ENCODE peak calls at places on chromosomes 13 and 19, in six cellular contexts. One of them, this sample, is unnamed.

GRCh38 chr19:28313633-28314032 is 899.3 kb downstream of the UQCRFS1 start:
- DNase-seq in cerebellum: no peak
- DNase-seq in activated CD4-positive, alpha-beta T cell treated with anti-CD3 and anti-CD28 coated beads for 24 hours: no peak
- DNase-seq in NCI-H345: no peak
- DNase-seq in NCI-H2081: no peak
- DNase-seq in GM12864: no peak
- DNase-seq in this sample: no peak

GRCh38 chr13:31909889-31910551 is 121.6 kb upstream of the FRY start:
- DNase-seq in GM12864: peak
- DNase-seq in NCI-H345: peak
- DNase-seq in cerebellum: peak
- DNase-seq in activated CD4-positive, alpha-beta T cell treated with anti-CD3 and anti-CD28 coated beads for 24 hours: peak
- DNase-seq in NCI-H2081: peak
- DNase-seq in this sample: no peak

GRCh38 chr19:7250951-7251350 is 43.3 kb downstream of the INSR start:
- DNase-seq in cerebellum: no peak
- DNase-seq in GM12864: no peak
- DNase-seq in activated CD4-positive, alpha-beta T cell treated with anti-CD3 and anti-CD28 coated beads for 24 hours: no peak
- DNase-seq in NCI-H345: no peak
- DNase-seq in NCI-H2081: no peak
- DNase-seq in this sample: no peak

GRCh38 chr19:34493038-34493648 is 11.6 kb downstream of the WTIP start:
- DNase-seq in GM12864: no peak
- DNase-seq in activated CD4-positive, alpha-beta T cell treated with anti-CD3 and anti-CD28 coated beads for 24 hours: no peak
- DNase-seq in cerebellum: no peak
- DNase-seq in NCI-H345: no peak
- DNase-seq in NCI-H2081: no peak
- DNase-seq in this sample: no peak

GRCh38 chr19:11444059-11444458 is 8.6 kb downstream of the PRKCSH start:
- DNase-seq in NCI-H2081: no peak
- DNase-seq in GM12864: no peak
- DNase-seq in cerebellum: no peak
- DNase-seq in NCI-H345: no peak
- DNase-seq in activated CD4-positive, alpha-beta T cell treated with anti-CD3 and anti-CD28 coated beads for 24 hours: no peak
- DNase-seq in this sample: no peak

GRCh38 chr13:21934309-21934708 is 263.4 kb downstream of the FGF9 start:
- DNase-seq in NCI-H2081: peak
- DNase-seq in activated CD4-positive, alpha-beta T cell treated with anti-CD3 and anti-CD28 coated beads for 24 hours: no peak
- DNase-seq in cerebellum: no peak
- DNase-seq in NCI-H345: peak
- DNase-seq in GM12864: no peak
- DNase-seq in this sample: no peak

GRCh38 chr13:113573065-113573464 is 11.5 kb upstream of the TFDP1 start:
- DNase-seq in cerebellum: no peak
- DNase-seq in activated CD4-positive, alpha-beta T cell treated with anti-CD3 and anti-CD28 coated beads for 24 hours: no peak
- DNase-seq in GM12864: no peak
- DNase-seq in NCI-H345: no peak
- DNase-seq in NCI-H2081: no peak
- DNase-seq in this sample: no peak

GRCh38 chr19:10334340-10335148 is 1.2 kb upstream of the RAVER1 start:
- DNase-seq in GM12864: no peak
- DNase-seq in NCI-H2081: peak
- DNase-seq in cerebellum: peak
- DNase-seq in activated CD4-positive, alpha-beta T cell treated with anti-CD3 and anti-CD28 coated beads for 24 hours: peak
- DNase-seq in NCI-H345: peak
- DNase-seq in this sample: peak

GRCh38 chr19:48750771-48751504 is 1.5 kb downstream of the FUT1 start:
- DNase-seq in activated CD4-positive, alpha-beta T cell treated with anti-CD3 and anti-CD28 coated beads for 24 hours: no peak
- DNase-seq in NCI-H2081: no peak
- DNase-seq in NCI-H345: no peak
- DNase-seq in GM12864: no peak
- DNase-seq in cerebellum: no peak
- DNase-seq in this sample: no peak

GRCh38 chr13:112901951-112902651 is 66.9 kb upstream of the MCF2L start:
- DNase-seq in activated CD4-positive, alpha-beta T cell treated with anti-CD3 and anti-CD28 coated beads for 24 hours: no peak
- DNase-seq in NCI-H2081: no peak
- DNase-seq in GM12864: no peak
- DNase-seq in NCI-H345: no peak
- DNase-seq in cerebellum: peak
- DNase-seq in this sample: no peak

GRCh38 chr19:41928754-41929535 is 696 bp upstream of the ERFL start:
- DNase-seq in cerebellum: no peak
- DNase-seq in activated CD4-positive, alpha-beta T cell treated with anti-CD3 and anti-CD28 coated beads for 24 hours: no peak
- DNase-seq in NCI-H2081: no peak
- DNase-seq in GM12864: no peak
- DNase-seq in NCI-H345: no peak
- DNase-seq in this sample: no peak

GRCh38 chr13:101521371-101521770 is 68.9 kb downstream of the ITGBL1 start:
- DNase-seq in activated CD4-positive, alpha-beta T cell treated with anti-CD3 and anti-CD28 coated beads for 24 hours: no peak
- DNase-seq in NCI-H345: no peak
- DNase-seq in cerebellum: no peak
- DNase-seq in GM12864: no peak
- DNase-seq in NCI-H2081: no peak
- DNase-seq in this sample: no peak

GRCh38 chr19:43524922-43525835 is 1.8 kb downstream of the ETHE1 start:
- DNase-seq in GM12864: no peak
- DNase-seq in NCI-H345: no peak
- DNase-seq in NCI-H2081: no peak
- DNase-seq in activated CD4-positive, alpha-beta T cell treated with anti-CD3 and anti-CD28 coated beads for 24 hours: no peak
- DNase-seq in cerebellum: no peak
- DNase-seq in this sample: no peak

GRCh38 chr19:10780368-10780767 is 55.6 kb downstream of the TMED1 start:
- DNase-seq in NCI-H2081: no peak
- DNase-seq in NCI-H345: no peak
- DNase-seq in cerebellum: no peak
- DNase-seq in activated CD4-positive, alpha-beta T cell treated with anti-CD3 and anti-CD28 coated beads for 24 hours: no peak
- DNase-seq in GM12864: no peak
- DNase-seq in this sample: no peak

GRCh38 chr19:39916851-39917396 is 17.5 kb downstream of the FCGBP start:
- DNase-seq in cerebellum: no peak
- DNase-seq in GM12864: no peak
- DNase-seq in activated CD4-positive, alpha-beta T cell treated with anti-CD3 and anti-CD28 coated beads for 24 hours: no peak
- DNase-seq in NCI-H2081: no peak
- DNase-seq in NCI-H345: no peak
- DNase-seq in this sample: no peak

GRCh38 chr13:33937373-33938087 is 119.6 kb downstream of the RFC3 start:
- DNase-seq in activated CD4-positive, alpha-beta T cell treated with anti-CD3 and anti-CD28 coated beads for 24 hours: no peak
- DNase-seq in GM12864: no peak
- DNase-seq in NCI-H2081: no peak
- DNase-seq in NCI-H345: no peak
- DNase-seq in cerebellum: no peak
- DNase-seq in this sample: no peak

GRCh38 chr19:33736158-33736557 is 60.5 kb upstream of the KCTD15 start:
- DNase-seq in activated CD4-positive, alpha-beta T cell treated with anti-CD3 and anti-CD28 coated beads for 24 hours: no peak
- DNase-seq in NCI-H2081: no peak
- DNase-seq in NCI-H345: no peak
- DNase-seq in GM12864: no peak
- DNase-seq in cerebellum: no peak
- DNase-seq in this sample: no peak

GRCh38 chr19:44644391-44645016 is 794 bp downstream of the PVR start:
- DNase-seq in activated CD4-positive, alpha-beta T cell treated with anti-CD3 and anti-CD28 coated beads for 24 hours: no peak
- DNase-seq in NCI-H345: peak
- DNase-seq in GM12864: no peak
- DNase-seq in NCI-H2081: peak
- DNase-seq in cerebellum: peak
- DNase-seq in this sample: no peak

GRCh38 chr13:38981096-38981495 is 9.5 kb downstream of the STOML3 start:
- DNase-seq in NCI-H2081: peak
- DNase-seq in cerebellum: no peak
- DNase-seq in GM12864: no peak
- DNase-seq in NCI-H345: no peak
- DNase-seq in activated CD4-positive, alpha-beta T cell treated with anti-CD3 and anti-CD28 coated beads for 24 hours: no peak
- DNase-seq in this sample: no peak

GRCh38 chr13:111039735-111040134 is 75.4 kb upstream of the ARHGEF7 start:
- DNase-seq in GM12864: no peak
- DNase-seq in NCI-H345: no peak
- DNase-seq in cerebellum: no peak
- DNase-seq in NCI-H2081: no peak
- DNase-seq in activated CD4-positive, alpha-beta T cell treated with anti-CD3 and anti-CD28 coated beads for 24 hours: no peak
- DNase-seq in this sample: no peak

GRCh38 chr13:67651908-67652307 is 421.8 kb upstream of the PCDH9 start:
- DNase-seq in activated CD4-positive, alpha-beta T cell treated with anti-CD3 and anti-CD28 coated beads for 24 hours: no peak
- DNase-seq in NCI-H345: no peak
- DNase-seq in NCI-H2081: no peak
- DNase-seq in GM12864: no peak
- DNase-seq in cerebellum: no peak
- DNase-seq in this sample: no peak

GRCh38 chr19:55712804-55713631 is 25.2 kb downstream of the NLRP9 start:
- DNase-seq in activated CD4-positive, alpha-beta T cell treated with anti-CD3 and anti-CD28 coated beads for 24 hours: no peak
- DNase-seq in NCI-H345: no peak
- DNase-seq in cerebellum: no peak
- DNase-seq in GM12864: no peak
- DNase-seq in NCI-H2081: no peak
- DNase-seq in this sample: no peak

GRCh38 chr19:37966211-37967072 is 59.4 kb downstream of the SIPA1L3 start:
- DNase-seq in cerebellum: peak
- DNase-seq in GM12864: no peak
- DNase-seq in activated CD4-positive, alpha-beta T cell treated with anti-CD3 and anti-CD28 coated beads for 24 hours: no peak
- DNase-seq in NCI-H345: no peak
- DNase-seq in NCI-H2081: no peak
- DNase-seq in this sample: no peak

GRCh38 chr13:32232263-32232662 is 82.9 kb downstream of the ZAR1L start:
- DNase-seq in NCI-H345: no peak
- DNase-seq in cerebellum: no peak
- DNase-seq in NCI-H2081: no peak
- DNase-seq in activated CD4-positive, alpha-beta T cell treated with anti-CD3 and anti-CD28 coated beads for 24 hours: no peak
- DNase-seq in GM12864: no peak
- DNase-seq in this sample: no peak

GRCh38 chr19:3678188-3678587 is 22.1 kb downstream of the PIP5K1C start:
- DNase-seq in activated CD4-positive, alpha-beta T cell treated with anti-CD3 and anti-CD28 coated beads for 24 hours: no peak
- DNase-seq in cerebellum: no peak
- DNase-seq in NCI-H2081: no peak
- DNase-seq in GM12864: no peak
- DNase-seq in NCI-H345: no peak
- DNase-seq in this sample: no peak

GRCh38 chr19:611506-611869 is 21.8 kb downstream of the HCN2 start:
- DNase-seq in NCI-H345: no peak
- DNase-seq in cerebellum: no peak
- DNase-seq in activated CD4-positive, alpha-beta T cell treated with anti-CD3 and anti-CD28 coated beads for 24 hours: peak
- DNase-seq in NCI-H2081: no peak
- DNase-seq in GM12864: no peak
- DNase-seq in this sample: peak

GRCh38 chr19:44303976-44304568 is 753 bp downstream of the ZNF235 start:
- DNase-seq in activated CD4-positive, alpha-beta T cell treated with anti-CD3 and anti-CD28 coated beads for 24 hours: no peak
- DNase-seq in GM12864: no peak
- DNase-seq in NCI-H2081: no peak
- DNase-seq in NCI-H345: no peak
- DNase-seq in cerebellum: peak
- DNase-seq in this sample: no peak

GRCh38 chr13:48906200-48906599 is 69.5 kb upstream of the FNDC3A start:
- DNase-seq in NCI-H2081: no peak
- DNase-seq in GM12864: no peak
- DNase-seq in NCI-H345: no peak
- DNase-seq in activated CD4-positive, alpha-beta T cell treated with anti-CD3 and anti-CD28 coated beads for 24 hours: no peak
- DNase-seq in cerebellum: no peak
- DNase-seq in this sample: no peak

GRCh38 chr13:65926750-65927171 is 1303.4 kb downstream of the PCDH9 start:
- DNase-seq in GM12864: no peak
- DNase-seq in NCI-H345: no peak
- DNase-seq in NCI-H2081: no peak
- DNase-seq in cerebellum: no peak
- DNase-seq in activated CD4-positive, alpha-beta T cell treated with anti-CD3 and anti-CD28 coated beads for 24 hours: no peak
- DNase-seq in this sample: no peak

GRCh38 chr13:60351326-60351725 is 45.7 kb upstream of the TDRD3 start:
- DNase-seq in GM12864: no peak
- DNase-seq in NCI-H2081: no peak
- DNase-seq in NCI-H345: no peak
- DNase-seq in cerebellum: no peak
- DNase-seq in activated CD4-positive, alpha-beta T cell treated with anti-CD3 and anti-CD28 coated beads for 24 hours: no peak
- DNase-seq in this sample: no peak

GRCh38 chr19:2144190-2144589 is 7.2 kb downstream of the AP3D1 start:
- DNase-seq in activated CD4-positive, alpha-beta T cell treated with anti-CD3 and anti-CD28 coated beads for 24 hours: no peak
- DNase-seq in NCI-H2081: no peak
- DNase-seq in NCI-H345: no peak
- DNase-seq in cerebellum: no peak
- DNase-seq in GM12864: no peak
- DNase-seq in this sample: no peak

GRCh38 chr13:114043421-114044053 is 69.7 kb upstream of the C13orf46 start:
- DNase-seq in NCI-H2081: no peak
- DNase-seq in GM12864: no peak
- DNase-seq in cerebellum: peak
- DNase-seq in activated CD4-positive, alpha-beta T cell treated with anti-CD3 and anti-CD28 coated beads for 24 hours: no peak
- DNase-seq in NCI-H345: no peak
- DNase-seq in this sample: no peak

GRCh38 chr19:7692417-7693088 is 9.4 kb downstream of the FCER2 start:
- DNase-seq in GM12864: no peak
- DNase-seq in cerebellum: no peak
- DNase-seq in NCI-H345: no peak
- DNase-seq in activated CD4-positive, alpha-beta T cell treated with anti-CD3 and anti-CD28 coated beads for 24 hours: no peak
- DNase-seq in NCI-H2081: no peak
- DNase-seq in this sample: no peak

GRCh38 chr13:92224052-92224821 is 825.8 kb downstream of the GPC5 start:
- DNase-seq in NCI-H345: no peak
- DNase-seq in activated CD4-positive, alpha-beta T cell treated with anti-CD3 and anti-CD28 coated beads for 24 hours: no peak
- DNase-seq in cerebellum: no peak
- DNase-seq in NCI-H2081: no peak
- DNase-seq in GM12864: no peak
- DNase-seq in this sample: no peak

GRCh38 chr13:33139186-33139585 is 123.0 kb downstream of the KL start:
- DNase-seq in NCI-H2081: no peak
- DNase-seq in activated CD4-positive, alpha-beta T cell treated with anti-CD3 and anti-CD28 coated beads for 24 hours: no peak
- DNase-seq in GM12864: no peak
- DNase-seq in NCI-H345: peak
- DNase-seq in cerebellum: no peak
- DNase-seq in this sample: no peak

GRCh38 chr13:37667631-37668161 is 69.1 kb upstream of the POSTN start:
- DNase-seq in NCI-H2081: no peak
- DNase-seq in NCI-H345: no peak
- DNase-seq in cerebellum: no peak
- DNase-seq in GM12864: no peak
- DNase-seq in activated CD4-positive, alpha-beta T cell treated with anti-CD3 and anti-CD28 coated beads for 24 hours: no peak
- DNase-seq in this sample: no peak

GRCh38 chr13:100525453-100526298 is 62.9 kb downstream of the GGACT start:
- DNase-seq in NCI-H2081: no peak
- DNase-seq in activated CD4-positive, alpha-beta T cell treated with anti-CD3 and anti-CD28 coated beads for 24 hours: no peak
- DNase-seq in GM12864: no peak
- DNase-seq in cerebellum: peak
- DNase-seq in NCI-H345: no peak
- DNase-seq in this sample: no peak

This sample was measured in activated CD8-positive, alpha-beta memory T cell treated with anti-CD3 and anti-CD28 coated beads for 48 hours.